ENCODE peak calls at places on chromosomes 16 and 17, in four cellular contexts. A is K562, V is uterus, S is heart left ventricle. M is an unnamed sample.

GRCh38 chr16:89345663-89346150 is 128.2 kb downstream of the ZNF778 start:
- DNase-seq in A (no peak), V (no peak), S (no peak), M (no peak)

GRCh38 chr16:87662254-87663204 is 60.2 kb downstream of the JPH3 start:
- DNase-seq in A (no peak), V (no peak), S (no peak), M (no peak)

GRCh38 chr16:29899516-29900101 is at the start of gene SEZ6L2:
- DNase-seq in A (peak), V (peak), S (no peak), M (no peak)

GRCh38 chr16:53805747-53806146 is 101.8 kb downstream of the FTO start:
- DNase-seq in A (no peak), V (no peak), S (no peak), M (no peak)

GRCh38 chr17:17638467-17638866 is 42.8 kb upstream of the RAI1 start:
- DNase-seq in A (no peak), V (no peak), S (no peak), M (no peak)

GRCh38 chr17:82128287-82128686 is 30.3 kb upstream of the FASN start:
- DNase-seq in A (no peak), V (no peak), S (no peak), M (no peak)

GRCh38 chr17:65855245-65855644 is 293.8 kb upstream of the AXIN2 start:
- DNase-seq in A (no peak), V (no peak), S (no peak), M (no peak)

GRCh38 chr16:46737621-46738214 is 10.4 kb downstream of the MYLK3 start:
- DNase-seq in A (no peak), V (no peak), S (no peak), M (no peak)

GRCh38 chr17:1060991-1061390 is 64.1 kb downstream of the TIMM22 start:
- DNase-seq in A (no peak), V (peak), S (peak), M (no peak)

GRCh38 chr17:78893684-78894083 is 9.3 kb downstream of the CEP295NL start:
- DNase-seq in A (no peak), V (no peak), S (no peak), M (no peak)

GRCh38 chr16:74667215-74667765 is 613 bp upstream of the RFWD3 start:
- DNase-seq in A (peak), V (no peak), S (no peak), M (peak)

GRCh38 chr16:74666010-74666421 is 661 bp downstream of the RFWD3 start:
- DNase-seq in A (no peak), V (no peak), S (no peak), M (no peak)

GRCh38 chr16:74661064-74661463 is 5.6 kb downstream of the RFWD3 start:
- DNase-seq in A (no peak), V (no peak), S (no peak), M (no peak)

DNA sequence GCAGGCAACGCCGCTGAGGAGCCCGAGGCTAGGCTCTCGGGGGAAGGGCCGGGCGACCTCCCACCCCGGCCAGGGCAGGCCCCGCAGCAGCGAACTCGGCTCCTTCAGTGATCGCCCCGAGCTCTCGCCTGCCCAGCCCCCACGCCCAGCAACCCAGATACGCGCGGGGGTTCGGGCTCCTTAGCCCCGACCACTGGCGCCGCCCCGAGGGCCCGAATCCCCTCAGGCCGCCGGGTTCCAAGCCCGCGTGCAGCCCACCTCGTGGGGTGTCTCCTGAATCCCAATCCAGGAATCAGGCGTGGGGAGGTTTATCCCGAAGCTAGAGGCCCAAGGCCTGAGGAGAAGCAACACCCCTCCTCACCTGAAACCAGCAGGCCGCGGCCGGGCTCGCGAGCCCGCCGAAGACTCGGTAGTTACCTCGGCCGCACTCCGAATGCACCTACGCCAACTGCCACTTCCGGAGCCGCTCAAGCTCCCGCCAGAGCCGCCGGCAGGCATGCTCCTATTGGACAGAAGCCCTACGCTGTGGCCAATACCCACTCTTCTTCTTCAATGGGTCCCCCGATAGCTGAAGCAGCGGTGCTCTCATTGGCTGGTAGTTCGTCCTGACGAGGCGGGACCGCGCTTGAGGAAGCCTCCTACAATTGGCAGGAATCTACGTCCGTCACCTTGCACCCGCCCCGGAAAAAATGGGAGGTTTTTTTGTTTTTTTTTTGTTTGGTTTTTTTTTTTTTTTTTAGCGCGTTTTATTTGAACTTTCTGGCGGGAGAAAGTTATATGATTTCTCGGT is at the start of gene RFWD3:
- DNase-seq in A (peak), V (peak), S (peak), M (peak)
- TF ChIP-seq POLR2A in A (peak), V (peak), S (no peak), M (peak)

GRCh38 chr17:7394452-7395191 is at the start of gene PLSCR3:
- DNase-seq in A (peak), V (peak), S (peak), M (peak)
- TF ChIP-seq POLR2A in A (peak), V (peak), S (peak), M (peak)

DNA sequence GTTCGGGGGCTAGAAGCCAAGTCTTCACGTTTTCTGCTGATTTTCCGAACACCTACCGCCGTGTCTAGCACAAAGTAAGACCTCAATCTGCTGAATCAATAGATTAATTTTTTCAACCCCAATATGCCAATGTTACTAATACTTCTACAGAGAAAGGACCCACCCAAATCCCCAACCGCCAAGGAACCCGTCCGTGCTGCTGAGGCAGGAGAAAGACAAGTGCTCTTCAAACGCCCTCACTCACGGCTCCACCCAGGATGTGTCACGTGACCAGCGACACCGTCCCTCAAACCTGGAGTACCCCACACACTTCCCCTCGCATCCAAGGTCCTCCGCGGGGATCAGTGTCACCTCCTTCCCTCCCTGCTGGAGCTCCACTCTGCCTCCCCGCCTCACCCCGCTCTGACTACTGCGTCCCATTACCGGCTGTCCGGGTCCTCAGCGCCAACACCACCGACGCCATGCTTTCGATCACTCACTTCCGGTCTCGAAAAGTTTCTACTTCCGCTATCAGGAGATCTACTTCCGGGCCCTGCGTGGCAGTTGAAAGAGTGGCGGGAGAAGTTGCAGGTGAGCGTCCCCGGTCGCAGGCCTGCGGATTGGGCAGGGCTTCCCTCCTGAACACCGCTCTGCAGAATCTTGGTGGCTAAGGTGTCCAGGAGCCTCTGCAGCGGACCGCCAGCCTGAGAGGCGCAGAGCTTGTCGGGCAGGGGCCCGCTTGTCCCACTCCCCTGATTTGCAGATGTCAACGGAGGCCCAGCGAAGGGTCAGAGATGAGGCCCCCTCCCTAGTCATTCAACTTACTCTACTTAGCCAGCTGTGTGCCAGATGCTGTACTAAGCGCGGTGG is at the start of the genes EME1 and MRPL27:
- DNase-seq in A (peak), V (peak), S (peak), M (peak)
- TF ChIP-seq POLR2A in A (peak), V (peak), S (no peak), M (peak)

DNA sequence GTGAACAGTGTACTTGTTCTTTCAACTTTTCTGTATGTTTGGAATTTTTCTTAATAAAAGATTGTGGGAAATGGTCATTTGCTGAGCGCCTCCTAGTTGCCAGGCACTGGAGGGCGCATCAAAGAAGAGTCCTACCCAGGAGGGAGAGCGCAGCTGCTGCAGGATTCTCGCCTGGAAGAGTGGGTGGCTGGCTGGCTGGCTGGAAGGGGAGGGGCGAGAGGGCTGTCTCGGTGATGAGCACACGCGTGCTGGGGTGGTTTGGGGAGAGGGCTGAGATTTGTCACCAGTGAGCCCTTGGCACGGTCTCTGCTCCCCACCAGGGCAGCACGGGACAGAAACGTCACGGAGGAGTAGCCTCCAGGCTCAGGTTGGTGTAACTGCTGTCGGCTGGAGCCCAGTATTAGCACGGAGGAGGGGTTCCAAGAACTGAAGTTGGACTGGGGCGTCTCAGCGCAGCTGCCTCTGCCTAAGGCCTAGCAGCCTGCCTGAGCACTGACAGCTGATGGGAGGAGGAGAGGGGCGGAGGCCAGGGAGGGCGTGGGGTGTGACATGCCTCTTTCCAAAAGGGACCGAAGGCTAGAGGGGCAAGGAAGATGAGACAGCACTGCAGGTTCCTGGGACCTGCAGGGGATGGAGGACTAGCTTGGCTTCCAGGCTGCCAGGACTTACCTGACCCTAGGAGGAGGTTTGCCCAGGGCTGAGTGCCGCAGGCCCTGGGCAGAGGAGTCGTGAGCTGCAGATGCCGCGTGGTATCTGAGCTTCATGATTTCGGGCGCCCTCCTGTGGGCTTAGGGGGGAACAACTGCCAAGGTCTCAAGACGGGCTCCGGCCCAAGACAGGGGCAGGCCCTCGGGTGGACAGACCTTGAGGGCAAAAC is 5.7 kb downstream of the LDHD start:
- DNase-seq in A (peak), V (peak), S (peak), M (peak)
- TF ChIP-seq POLR2A in A (peak), V (peak), S (no peak), M (peak)

M was measured in erythroblast.